ENCODE peak calls at places on chromosomes 2 and 18, in six cellular contexts. One of them, this sample, is unnamed.

GRCh38 chr2:97869722-97870346 is 125.9 kb downstream of the TMEM131 start:
- DNase-seq in spleen: no peak
- DNase-seq in heart left ventricle: no peak
- DNase-seq in foreskin fibroblast: no peak
- DNase-seq in HCT116: no peak
- DNase-seq in psoas muscle: no peak
- DNase-seq in this sample: no peak

GRCh38 chr18:48662021-48662661 is 123.3 kb downstream of the CTIF start:
- DNase-seq in HCT116: no peak
- DNase-seq in psoas muscle: no peak
- DNase-seq in foreskin fibroblast: peak
- DNase-seq in heart left ventricle: peak
- DNase-seq in spleen: no peak
- DNase-seq in this sample: no peak

GRCh38 chr2:46202453-46202852 is 94.8 kb upstream of the EPAS1 start:
- DNase-seq in foreskin fibroblast: no peak
- DNase-seq in spleen: no peak
- DNase-seq in HCT116: no peak
- DNase-seq in heart left ventricle: no peak
- DNase-seq in psoas muscle: no peak
- DNase-seq in this sample: no peak

GRCh38 chr2:171530378-171530777 is 8.1 kb downstream of the CYBRD1 start:
- DNase-seq in psoas muscle: no peak
- DNase-seq in heart left ventricle: no peak
- DNase-seq in HCT116: no peak
- DNase-seq in spleen: no peak
- DNase-seq in foreskin fibroblast: peak
- DNase-seq in this sample: no peak

GRCh38 chr2:64063924-64064331 is 44.7 kb upstream of the VPS54 start:
- DNase-seq in foreskin fibroblast: peak
- DNase-seq in psoas muscle: no peak
- DNase-seq in HCT116: no peak
- DNase-seq in spleen: no peak
- DNase-seq in heart left ventricle: peak
- DNase-seq in this sample: peak

GRCh38 chr2:32128636-32129035 is 37.0 kb upstream of the SLC30A6 start:
- DNase-seq in spleen: no peak
- DNase-seq in psoas muscle: no peak
- DNase-seq in HCT116: no peak
- DNase-seq in heart left ventricle: no peak
- DNase-seq in foreskin fibroblast: no peak
- DNase-seq in this sample: no peak

GRCh38 chr2:202514732-202515131 is 120.0 kb upstream of the FAM117B start:
- DNase-seq in HCT116: no peak
- DNase-seq in psoas muscle: no peak
- DNase-seq in heart left ventricle: no peak
- DNase-seq in foreskin fibroblast: no peak
- DNase-seq in spleen: no peak
- DNase-seq in this sample: no peak

GRCh38 chr18:65017372-65017760 is 733.4 kb upstream of the CDH7 start:
- DNase-seq in psoas muscle: no peak
- DNase-seq in HCT116: no peak
- DNase-seq in foreskin fibroblast: no peak
- DNase-seq in heart left ventricle: no peak
- DNase-seq in spleen: no peak
- DNase-seq in this sample: no peak

GRCh38 chr2:187569571-187569970 is 15.3 kb upstream of the TFPI start:
- DNase-seq in spleen: no peak
- DNase-seq in foreskin fibroblast: no peak
- DNase-seq in HCT116: no peak
- DNase-seq in heart left ventricle: no peak
- DNase-seq in psoas muscle: no peak
- DNase-seq in this sample: no peak
- H3K4me3 ChIP-seq in spleen: no peak
- H3K4me3 ChIP-seq in foreskin fibroblast: no peak
- H3K4me3 ChIP-seq in HCT116: no peak
- H3K4me3 ChIP-seq in heart left ventricle: no peak
- H3K4me3 ChIP-seq in psoas muscle: no peak
- H3K4me3 ChIP-seq in this sample: no peak

DNA sequence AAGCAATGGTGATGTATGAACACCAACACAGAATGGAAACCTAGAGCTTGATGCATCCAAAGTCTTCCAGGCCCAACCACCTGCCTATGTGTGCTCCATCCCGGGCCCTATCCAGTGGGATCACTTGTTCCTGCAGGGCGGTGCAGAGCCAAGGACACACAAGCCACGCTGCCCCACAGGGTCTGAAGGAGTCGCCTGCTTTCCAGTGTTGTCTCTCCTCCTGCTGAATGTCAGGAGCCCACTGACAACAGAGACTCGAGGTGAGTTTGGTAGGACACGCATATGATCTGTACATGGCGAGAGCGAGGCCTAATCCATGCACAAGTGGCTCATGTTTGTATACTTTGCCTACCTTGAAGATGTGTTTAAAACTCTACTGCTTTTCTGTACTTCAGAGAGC is 70.9 kb upstream of the FHL2 start:
- DNase-seq in heart left ventricle: no peak
- DNase-seq in psoas muscle: no peak
- DNase-seq in foreskin fibroblast: no peak
- DNase-seq in HCT116: no peak
- DNase-seq in spleen: no peak
- DNase-seq in this sample: no peak
- H3K4me3 ChIP-seq in heart left ventricle: no peak
- H3K4me3 ChIP-seq in psoas muscle: no peak
- H3K4me3 ChIP-seq in foreskin fibroblast: no peak
- H3K4me3 ChIP-seq in HCT116: no peak
- H3K4me3 ChIP-seq in spleen: no peak
- H3K4me3 ChIP-seq in this sample: no peak

GRCh38 chr2:239630618-239631286 is 229.9 kb upstream of the HDAC4 start:
- DNase-seq in HCT116: no peak
- DNase-seq in heart left ventricle: no peak
- DNase-seq in foreskin fibroblast: peak
- DNase-seq in psoas muscle: peak
- DNase-seq in spleen: no peak
- DNase-seq in this sample: no peak
- H3K4me3 ChIP-seq in HCT116: no peak
- H3K4me3 ChIP-seq in heart left ventricle: no peak
- H3K4me3 ChIP-seq in foreskin fibroblast: no peak
- H3K4me3 ChIP-seq in psoas muscle: no peak
- H3K4me3 ChIP-seq in spleen: no peak
- H3K4me3 ChIP-seq in this sample: no peak

GRCh38 chr18:12652861-12653401 is 5.0 kb downstream of the SPIRE1 start:
- DNase-seq in psoas muscle: no peak
- DNase-seq in HCT116: no peak
- DNase-seq in spleen: no peak
- DNase-seq in heart left ventricle: no peak
- DNase-seq in foreskin fibroblast: peak
- DNase-seq in this sample: no peak

GRCh38 chr18:12651651-12652050 is 6.3 kb downstream of the SPIRE1 start:
- DNase-seq in spleen: no peak
- DNase-seq in HCT116: no peak
- DNase-seq in psoas muscle: no peak
- DNase-seq in heart left ventricle: no peak
- DNase-seq in foreskin fibroblast: no peak
- DNase-seq in this sample: no peak

GRCh38 chr18:12645751-12646203 is 12.1 kb downstream of the SPIRE1 start:
- DNase-seq in spleen: no peak
- DNase-seq in psoas muscle: peak
- DNase-seq in foreskin fibroblast: peak
- DNase-seq in heart left ventricle: peak
- DNase-seq in HCT116: no peak
- DNase-seq in this sample: peak

GRCh38 chr18:12645264-12645663 is 12.6 kb downstream of the SPIRE1 start:
- DNase-seq in heart left ventricle: no peak
- DNase-seq in spleen: no peak
- DNase-seq in foreskin fibroblast: no peak
- DNase-seq in HCT116: no peak
- DNase-seq in psoas muscle: no peak
- DNase-seq in this sample: no peak

DNA sequence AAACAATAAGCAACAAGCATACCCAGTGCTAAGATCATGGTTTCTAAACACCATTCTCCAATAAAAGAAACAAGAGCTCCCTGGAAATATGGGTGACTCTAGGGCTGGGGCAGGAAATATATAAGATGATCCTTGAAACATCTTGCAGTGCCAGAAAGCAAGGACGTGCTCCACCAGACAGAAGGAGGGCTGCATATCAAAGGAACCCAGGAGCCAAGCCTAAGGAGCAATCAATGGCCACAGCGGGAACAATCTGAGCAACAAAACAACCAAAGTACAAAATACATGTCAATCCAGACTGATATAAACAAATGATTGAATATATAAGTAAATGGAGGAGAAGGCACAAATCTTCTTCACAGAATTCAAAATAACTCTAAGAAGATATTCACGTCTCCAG is 10.1 kb downstream of the SPIRE1 start:
- DNase-seq in spleen: no peak
- DNase-seq in HCT116: no peak
- DNase-seq in heart left ventricle: no peak
- DNase-seq in psoas muscle: no peak
- DNase-seq in foreskin fibroblast: no peak
- DNase-seq in this sample: no peak
- H3K4me3 ChIP-seq in spleen: no peak
- H3K4me3 ChIP-seq in HCT116: no peak
- H3K4me3 ChIP-seq in heart left ventricle: no peak
- H3K4me3 ChIP-seq in psoas muscle: no peak
- H3K4me3 ChIP-seq in foreskin fibroblast: no peak
- H3K4me3 ChIP-seq in this sample: no peak